ENCODE peak calls at places on chromosomes 12 and 14, in five cellular contexts. G, C, O, W and L are unnamed samples.

GRCh38 chr14:105502446-105503295 is 11.6 kb downstream of the TEDC1 start:
- DNase-seq in G (no peak), C (no peak), O (no peak), W (no peak), L (no peak)

GRCh38 chr12:52805739-52806138 is 8.2 kb downstream of the KRT4 start:
- DNase-seq in G (no peak), C (no peak), O (no peak), W (no peak), L (no peak)

GRCh38 chr14:30283822-30284446 is 275.0 kb upstream of the G2E3 start:
- DNase-seq in G (no peak), C (peak; percentile 53), O (no peak), W (peak; percentile 57), L (no peak)

GRCh38 chr12:87871061-87871460 is 158.1 kb downstream of the C12orf50 start:
- DNase-seq in G (no peak), C (peak; percentile 42), O (no peak), W (no peak), L (no peak)

GRCh38 chr14:31435276-31435675 is 14.9 kb upstream of the HEATR5A start:
- DNase-seq in G (no peak), C (peak; percentile 54), O (no peak), W (no peak), L (no peak)

GRCh38 chr12:50453872-50454271 is 50.9 kb upstream of the DIP2B start:
- DNase-seq in G (no peak), C (peak; percentile 37), O (no peak), W (no peak), L (no peak)

GRCh38 chr12:49428652-49429549 is 61.6 kb downstream of the SPATS2 start:
- DNase-seq in G (peak; percentile 19), C (peak; percentile 86), O (no peak), W (no peak), L (no peak)

GRCh38 chr14:51258788-51259187 is 18.7 kb downstream of the TMX1 start:
- DNase-seq in G (no peak), C (no peak), O (no peak), W (no peak), L (no peak)

GRCh38 chr12:132449565-132450390 is 40.2 kb upstream of the FBRSL1 start:
- DNase-seq in G (no peak), C (no peak), O (no peak), W (no peak), L (no peak)

GRCh38 chr12:49059063-49059384 is 1.6 kb downstream of the KMT2D start:
- DNase-seq in G (no peak), C (no peak), O (no peak), W (no peak), L (no peak)

DNA sequence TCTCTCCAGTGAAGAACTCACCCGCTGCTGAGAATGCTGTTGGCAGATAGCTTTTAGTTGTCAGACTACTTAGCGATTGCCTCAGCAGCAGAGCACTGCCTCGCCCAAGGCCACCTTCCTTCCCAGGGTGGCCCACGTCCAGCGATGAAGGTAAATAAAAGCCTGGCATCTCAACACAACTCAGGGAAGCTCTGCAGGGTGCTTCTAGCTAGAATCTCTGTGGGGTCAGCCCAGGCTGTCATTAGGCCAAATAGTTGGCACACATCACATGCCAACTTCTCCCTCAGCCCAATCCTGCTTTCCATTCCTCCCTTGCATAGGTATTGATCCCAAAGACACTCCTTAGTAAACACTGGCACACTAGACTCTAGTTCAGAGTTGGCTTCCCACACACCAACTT is 368.1 kb upstream of the TMTC1 start:
- DNase-seq in G (no peak), C (no peak), O (no peak), W (no peak), L (no peak)
- H3K4me1 ChIP-seq in G (no peaks in the 10 kb centered on the region), C (no peaks in the 10 kb centered on the region), O (no peaks in the 10 kb centered on the region), W (no peaks in the 10 kb centered on the region), L (no peaks in the 10 kb centered on the region)

GRCh38 chr14:102316746-102317563 is 2.6 kb upstream of the ZNF839 start:
- DNase-seq in G (peak; percentile 88), C (peak; percentile 91), O (peak; percentile 93), W (peak; percentile 98), L (peak; percentile 94)

GRCh38 chr14:102318781-102319276 is 717 bp upstream of the ZNF839 start:
- DNase-seq in G (peak; percentile 39), C (no peak), O (no peak), W (no peak), L (no peak)

GRCh38 chr14:102316048-102316745 is 3.3 kb upstream of the ZNF839 start:
- DNase-seq in G (peak; percentile 71), C (peak; percentile 75), O (peak; percentile 28), W (peak; percentile 79), L (peak; percentile 31)

GRCh38 chr14:102319351-102320032 is at the start of gene ZNF839:
- DNase-seq in G (peak; percentile 93), C (peak; percentile 86), O (peak; percentile 89), W (peak; percentile 97), L (peak; percentile 93)

DNA sequence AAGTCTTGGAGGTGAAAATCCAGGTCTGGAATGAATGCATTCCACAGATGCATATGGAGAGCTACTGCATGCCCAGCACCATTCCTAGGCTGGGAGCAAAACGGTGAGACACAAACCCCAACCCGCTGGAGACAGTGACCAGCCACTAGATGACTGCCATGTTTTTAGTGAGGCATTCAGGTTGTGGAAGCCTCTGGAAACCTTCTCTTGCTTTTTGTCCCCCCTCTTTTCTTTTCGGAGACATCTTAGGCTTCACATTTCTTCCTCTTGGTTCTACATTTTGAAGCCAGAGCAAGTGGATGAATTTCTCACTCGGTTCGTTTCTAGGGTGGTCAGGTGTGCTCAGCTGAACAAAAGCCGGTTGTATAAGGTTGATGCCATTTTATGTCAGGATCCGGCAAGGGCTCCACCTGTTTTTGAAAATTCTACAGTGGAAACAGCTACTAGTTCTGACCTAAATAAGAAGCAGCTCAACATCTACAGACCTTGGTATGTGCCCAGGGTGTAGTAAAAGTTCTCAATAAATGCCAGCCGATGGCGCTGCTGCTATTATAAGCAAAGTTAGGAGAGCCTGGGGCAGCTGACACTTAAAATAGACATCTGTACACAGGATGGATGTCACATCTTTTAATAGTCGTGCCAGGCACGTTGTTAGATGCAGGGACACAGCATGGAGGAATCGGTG is 1.8 kb upstream of the ZNF839 start:
- DNase-seq in G (no peak), C (no peak), O (no peak), W (peak; percentile 68), L (no peak)
- TF ChIP-seq POLR2A in G (no peak), C (no peak), O (no peak), W (no peak), L (no peak)

GRCh38 chr12:116266220-116266619 is 11.3 kb downstream of the MED13L start:
- DNase-seq in G (no peak), C (peak; percentile 31), O (no peak), W (no peak), L (no peak)
- H3K4me1 ChIP-seq in G (no peaks in the 10 kb centered on the region), C (peaks cover 20% of the 10 kb centered on the region), O (peaks cover 4% of the 10 kb centered on the region), W (peaks cover 75% of the 10 kb centered on the region), L (peaks cover 62% of the 10 kb centered on the region)

GRCh38 chr14:21227981-21228380 is 41.3 kb downstream of the HNRNPC start:
- DNase-seq in G (no peak), C (no peak), O (no peak), W (no peak), L (no peak)

GRCh38 chr14:21229821-21230220 is 39.4 kb downstream of the HNRNPC start:
- DNase-seq in G (no peak), C (no peak), O (no peak), W (no peak), L (no peak)

GRCh38 chr14:21231020-21231652 is 38.1 kb downstream of the HNRNPC start:
- DNase-seq in G (no peak), C (no peak), O (no peak), W (no peak), L (no peak)

GRCh38 chr14:21226467-21226866 is 42.8 kb downstream of the HNRNPC start:
- DNase-seq in G (no peak), C (no peak), O (no peak), W (no peak), L (no peak)

GRCh38 chr14:21227150-21227549 is 42.1 kb downstream of the HNRNPC start:
- DNase-seq in G (no peak), C (no peak), O (no peak), W (no peak), L (no peak)
- TF ChIP-seq POLR2A in G (no peak), C (no peak), O (no peak), W (no peak), L (no peak)

GRCh38 chr14:73771848-73772705 is 57.9 kb upstream of the PNMA1 start:
- DNase-seq in G (peak; percentile 74), C (peak; percentile 86), O (peak; percentile 45), W (peak; percentile 82), L (no peak)

GRCh38 chr14:73764406-73764805 is 50.2 kb upstream of the PNMA1 start:
- DNase-seq in G (no peak), C (no peak), O (no peak), W (no peak), L (no peak)

GRCh38 chr14:73770977-73771847 is 57.0 kb upstream of the PNMA1 start:
- DNase-seq in G (no peak), C (no peak), O (no peak), W (no peak), L (peak; percentile 24)

GRCh38 chr14:73764881-73765280 is 50.7 kb upstream of the PNMA1 start:
- DNase-seq in G (no peak), C (no peak), O (peak; percentile 80), W (peak; percentile 90), L (peak; percentile 74)

DNA sequence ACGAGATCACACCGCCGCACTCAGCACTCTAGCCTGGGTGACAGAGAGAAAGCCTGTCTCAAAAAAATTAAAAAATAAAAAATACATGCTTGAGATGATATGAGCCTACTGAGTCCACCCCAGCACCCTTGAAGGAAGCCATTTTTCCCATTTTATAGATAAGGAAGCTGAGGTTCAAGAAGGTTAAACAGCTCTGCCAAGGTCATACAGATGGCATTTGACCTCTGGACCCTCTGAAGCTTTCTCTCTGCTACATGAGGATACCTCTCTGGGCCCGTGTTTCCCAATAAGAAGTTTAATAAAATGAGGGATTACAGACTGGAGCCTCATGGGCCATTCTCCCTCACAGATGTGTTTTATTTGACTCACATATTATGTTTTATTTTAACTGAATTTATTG is 53.9 kb upstream of the PNMA1 start:
- DNase-seq in G (no peak), C (no peak), O (no peak), W (no peak), L (no peak)
- H3K4me1 ChIP-seq in G (peaks cover 43% of the 10 kb centered on the region), C (peaks cover 27% of the 10 kb centered on the region), O (peaks cover 30% of the 10 kb centered on the region), W (peaks cover 82% of the 10 kb centered on the region), L (peaks cover 56% of the 10 kb centered on the region)

DNA sequence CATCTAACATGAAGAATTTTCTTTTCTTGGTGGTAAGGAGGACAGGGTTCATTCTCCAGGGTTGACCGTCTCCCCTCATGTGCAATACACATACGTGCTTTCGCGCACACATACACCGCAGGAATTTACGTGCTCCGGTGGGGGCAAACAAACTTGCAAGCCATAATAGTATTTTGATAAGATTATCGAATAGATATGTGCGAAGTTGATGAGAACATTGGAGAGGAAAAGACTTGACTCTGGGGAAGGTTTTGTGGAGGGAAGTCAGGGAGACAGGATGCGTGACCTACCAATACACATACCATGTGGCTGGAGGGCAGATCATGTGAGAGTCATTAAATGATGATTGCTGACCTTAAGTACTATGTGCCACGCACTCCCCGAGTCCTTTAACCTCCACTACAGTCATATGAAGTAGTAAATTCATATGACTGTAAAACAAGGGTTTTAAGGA is 876 bp downstream of the RAD51B start:
- DNase-seq in G (no peak), C (peak; percentile 31), O (no peak), W (no peak), L (no peak)
- TF ChIP-seq POLR2A in G (no peak), C (no peak), O (no peak), W (no peak), L (no peak)